ENCODE peak calls at places on chromosomes 7 and 10, in seven cellular contexts. One of them, this sample, is unnamed.
A peak's percentile ranks its signal among the peaks of the same experiment; 100 is the strongest.

GRCh38 chr10:121393522-121393921 is 204.7 kb downstream of the FGFR2 start:
- DNase-seq in AG10803: no peak
- DNase-seq in AG09309: no peak
- DNase-seq in WERI-Rb-1: no peak
- DNase-seq in Panc1: no peak
- DNase-seq in GM06990: no peak
- DNase-seq in Calu3: no peak
- DNase-seq in this sample: no peak

GRCh38 chr10:102492983-102493382 is 9.5 kb downstream of the ACTR1A start:
- DNase-seq in AG10803: peak; percentile 49
- DNase-seq in AG09309: no peak
- DNase-seq in WERI-Rb-1: no peak
- DNase-seq in Panc1: no peak
- DNase-seq in GM06990: no peak
- DNase-seq in Calu3: no peak
- DNase-seq in this sample: no peak

GRCh38 chr7:2757904-2758672 is 70.1 kb downstream of the AMZ1 start:
- DNase-seq in AG10803: peak; percentile 97
- DNase-seq in AG09309: peak; percentile 97
- DNase-seq in WERI-Rb-1: no peak
- DNase-seq in Panc1: peak; percentile 94
- DNase-seq in GM06990: peak; percentile 63
- DNase-seq in Calu3: peak; percentile 58
- DNase-seq in this sample: peak; percentile 69

GRCh38 chr7:134350682-134351081 is 34.0 kb upstream of the SLC35B4 start:
- DNase-seq in AG10803: no peak
- DNase-seq in AG09309: no peak
- DNase-seq in WERI-Rb-1: no peak
- DNase-seq in Panc1: no peak
- DNase-seq in GM06990: no peak
- DNase-seq in Calu3: no peak
- DNase-seq in this sample: no peak

GRCh38 chr7:17109017-17109416 is 189.4 kb upstream of the AHR start:
- DNase-seq in AG10803: peak; percentile 61
- DNase-seq in AG09309: peak; percentile 56
- DNase-seq in WERI-Rb-1: no peak
- DNase-seq in Panc1: no peak
- DNase-seq in GM06990: no peak
- DNase-seq in Calu3: no peak
- DNase-seq in this sample: no peak

GRCh38 chr10:12535656-12536055 is 186.3 kb downstream of the CAMK1D start:
- DNase-seq in AG10803: no peak
- DNase-seq in AG09309: no peak
- DNase-seq in WERI-Rb-1: no peak
- DNase-seq in Panc1: no peak
- DNase-seq in GM06990: no peak
- DNase-seq in Calu3: no peak
- DNase-seq in this sample: no peak

GRCh38 chr10:96906864-96907263 is 74.8 kb downstream of the LCOR start:
- DNase-seq in AG10803: no peak
- DNase-seq in AG09309: no peak
- DNase-seq in WERI-Rb-1: no peak
- DNase-seq in Panc1: no peak
- DNase-seq in GM06990: no peak
- DNase-seq in Calu3: no peak
- DNase-seq in this sample: peak; percentile 40

GRCh38 chr10:86956195-86956840 is 1.1 kb downstream of the MMRN2 start:
- DNase-seq in AG10803: no peak
- DNase-seq in AG09309: no peak
- DNase-seq in WERI-Rb-1: no peak
- DNase-seq in Panc1: no peak
- DNase-seq in GM06990: no peak
- DNase-seq in Calu3: no peak
- DNase-seq in this sample: no peak

GRCh38 chr7:127586346-127586745 is 950 bp upstream of the GCC1 start:
- DNase-seq in AG10803: no peak
- DNase-seq in AG09309: no peak
- DNase-seq in WERI-Rb-1: no peak
- DNase-seq in Panc1: no peak
- DNase-seq in GM06990: no peak
- DNase-seq in Calu3: no peak
- DNase-seq in this sample: no peak

GRCh38 chr7:141410353-141410752 is 140.9 kb upstream of the AGK start:
- DNase-seq in AG10803: no peak
- DNase-seq in AG09309: no peak
- DNase-seq in WERI-Rb-1: no peak
- DNase-seq in Panc1: no peak
- DNase-seq in GM06990: no peak
- DNase-seq in Calu3: no peak
- DNase-seq in this sample: no peak

GRCh38 chr10:63516207-63516606 is 5.0 kb upstream of the REEP3 start:
- DNase-seq in AG10803: no peak
- DNase-seq in AG09309: no peak
- DNase-seq in WERI-Rb-1: no peak
- DNase-seq in Panc1: no peak
- DNase-seq in GM06990: no peak
- DNase-seq in Calu3: no peak
- DNase-seq in this sample: no peak

GRCh38 chr7:104980969-104981670 is 32.9 kb upstream of the KMT2E start:
- DNase-seq in AG10803: peak; percentile 51
- DNase-seq in AG09309: no peak
- DNase-seq in WERI-Rb-1: no peak
- DNase-seq in Panc1: no peak
- DNase-seq in GM06990: no peak
- DNase-seq in Calu3: no peak
- DNase-seq in this sample: peak; percentile 62

GRCh38 chr7:107138696-107139420 is 29.9 kb upstream of the HBP1 start:
- DNase-seq in AG10803: peak; percentile 13
- DNase-seq in AG09309: no peak
- DNase-seq in WERI-Rb-1: peak; percentile 29
- DNase-seq in Panc1: no peak
- DNase-seq in GM06990: no peak
- DNase-seq in Calu3: no peak
- DNase-seq in this sample: no peak

GRCh38 chr10:6342091-6342490 is 139.4 kb downstream of the PFKFB3 start:
- DNase-seq in AG10803: no peak
- DNase-seq in AG09309: no peak
- DNase-seq in WERI-Rb-1: no peak
- DNase-seq in Panc1: no peak
- DNase-seq in GM06990: no peak
- DNase-seq in Calu3: no peak
- DNase-seq in this sample: no peak

GRCh38 chr10:25175527-25176420 is 973 bp downstream of the GPR158 start:
- DNase-seq in AG10803: no peak
- DNase-seq in AG09309: no peak
- DNase-seq in WERI-Rb-1: peak; percentile 7
- DNase-seq in Panc1: no peak
- DNase-seq in GM06990: no peak
- DNase-seq in Calu3: no peak
- DNase-seq in this sample: no peak

GRCh38 chr7:26603631-26604030 is 260.8 kb downstream of the SKAP2 start:
- DNase-seq in AG10803: no peak
- DNase-seq in AG09309: no peak
- DNase-seq in WERI-Rb-1: no peak
- DNase-seq in Panc1: no peak
- DNase-seq in GM06990: no peak
- DNase-seq in Calu3: peak; percentile 55
- DNase-seq in this sample: no peak

GRCh38 chr7:115005942-115006341 is 84.0 kb downstream of the MDFIC start:
- DNase-seq in AG10803: no peak
- DNase-seq in AG09309: no peak
- DNase-seq in WERI-Rb-1: no peak
- DNase-seq in Panc1: no peak
- DNase-seq in GM06990: no peak
- DNase-seq in Calu3: peak; percentile 19
- DNase-seq in this sample: no peak

GRCh38 chr10:113059001-113059780 is 109.1 kb downstream of the TCF7L2 start:
- DNase-seq in AG10803: peak; percentile 86
- DNase-seq in AG09309: peak; percentile 47
- DNase-seq in WERI-Rb-1: no peak
- DNase-seq in Panc1: no peak
- DNase-seq in GM06990: no peak
- DNase-seq in Calu3: no peak
- DNase-seq in this sample: no peak

GRCh38 chr7:159191236-159191635 is 46.6 kb upstream of the VIPR2 start:
- DNase-seq in AG10803: no peak
- DNase-seq in AG09309: no peak
- DNase-seq in WERI-Rb-1: peak; percentile 42
- DNase-seq in Panc1: no peak
- DNase-seq in GM06990: no peak
- DNase-seq in Calu3: no peak
- DNase-seq in this sample: no peak

GRCh38 chr7:96827701-96828100 is 118.1 kb upstream of the SEM1 start:
- DNase-seq in AG10803: no peak
- DNase-seq in AG09309: no peak
- DNase-seq in WERI-Rb-1: no peak
- DNase-seq in Panc1: no peak
- DNase-seq in GM06990: no peak
- DNase-seq in Calu3: no peak
- DNase-seq in this sample: no peak

GRCh38 chr7:25259487-25260243 is 31.4 kb upstream of the NPVF start:
- DNase-seq in AG10803: peak; percentile 81
- DNase-seq in AG09309: peak; percentile 58
- DNase-seq in WERI-Rb-1: peak; percentile 76
- DNase-seq in Panc1: peak; percentile 46
- DNase-seq in GM06990: peak; percentile 6
- DNase-seq in Calu3: peak; percentile 80
- DNase-seq in this sample: peak; percentile 52

GRCh38 chr10:129532838-129533237 is 65.8 kb downstream of the MGMT start:
- DNase-seq in AG10803: no peak
- DNase-seq in AG09309: no peak
- DNase-seq in WERI-Rb-1: no peak
- DNase-seq in Panc1: no peak
- DNase-seq in GM06990: no peak
- DNase-seq in Calu3: no peak
- DNase-seq in this sample: no peak

GRCh38 chr10:28714401-28715053 is 37.2 kb downstream of the BAMBI start:
- DNase-seq in AG10803: no peak
- DNase-seq in AG09309: no peak
- DNase-seq in WERI-Rb-1: no peak
- DNase-seq in Panc1: no peak
- DNase-seq in GM06990: no peak
- DNase-seq in Calu3: no peak
- DNase-seq in this sample: no peak
- TF ChIP-seq CTCF in AG10803: no peak
- TF ChIP-seq CTCF in AG09309: no peak
- TF ChIP-seq CTCF in WERI-Rb-1: no peak
- TF ChIP-seq CTCF in Panc1: no peak
- TF ChIP-seq CTCF in GM06990: no peak
- TF ChIP-seq CTCF in Calu3: no peak
- TF ChIP-seq CTCF in this sample: no peak

DNA sequence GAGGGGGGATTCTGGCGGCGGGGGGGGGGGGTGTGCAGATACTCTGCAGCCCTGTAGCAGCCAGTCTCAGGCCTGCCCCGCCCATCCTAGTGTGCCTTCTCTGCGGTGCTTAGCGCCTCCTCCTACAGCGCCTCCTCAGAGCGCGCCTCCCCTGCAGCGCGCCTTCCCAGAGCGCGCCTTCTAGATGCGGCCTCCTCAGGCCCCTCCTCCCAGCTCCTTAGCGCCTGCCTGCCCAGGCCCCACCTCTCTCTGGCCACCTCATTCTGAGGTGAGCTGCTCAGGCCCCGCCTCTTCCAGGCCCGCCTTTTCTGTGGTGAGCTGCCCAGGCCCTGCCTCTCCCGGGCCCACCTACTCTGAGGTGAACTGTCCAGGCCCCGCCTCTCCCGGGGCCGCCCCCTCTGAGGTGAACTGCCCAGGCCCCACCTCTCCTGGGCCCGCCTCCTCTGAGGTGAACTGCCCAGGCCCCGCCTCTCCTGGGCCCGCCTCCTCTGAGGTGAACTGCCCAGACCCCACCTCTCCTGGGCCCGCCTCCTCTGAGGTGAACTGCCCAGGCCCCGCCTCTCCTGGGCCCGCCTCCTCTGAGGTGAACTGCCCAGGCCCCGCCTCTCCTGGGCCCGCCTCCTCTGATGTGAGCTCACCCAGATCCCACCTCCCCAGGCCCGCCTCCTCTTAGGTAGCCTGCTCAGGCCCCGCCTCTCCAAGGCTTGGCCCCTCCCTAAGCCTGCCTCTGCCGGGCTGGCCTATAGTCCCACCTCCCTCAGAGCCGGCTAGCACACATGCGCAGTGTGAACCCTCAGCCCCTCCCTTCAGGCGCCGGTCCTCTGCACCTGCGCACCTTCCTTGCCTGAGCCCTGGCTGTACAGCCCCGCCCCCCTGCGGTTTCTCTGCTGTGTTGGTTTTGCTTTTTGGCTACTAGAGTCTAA is 2.1 kb upstream of the SGCE start:
- DNase-seq in AG10803: peak; percentile 86
- DNase-seq in AG09309: peak; percentile 37
- DNase-seq in WERI-Rb-1: peak; percentile 97
- DNase-seq in Panc1: peak; percentile 93
- DNase-seq in GM06990: peak; percentile 92
- DNase-seq in Calu3: peak; percentile 92
- DNase-seq in this sample: peak; percentile 82
- TF ChIP-seq CTCF in AG10803: no peak
- TF ChIP-seq CTCF in AG09309: no peak
- TF ChIP-seq CTCF in WERI-Rb-1: no peak
- TF ChIP-seq CTCF in Panc1: no peak
- TF ChIP-seq CTCF in GM06990: no peak
- TF ChIP-seq CTCF in Calu3: no peak
- TF ChIP-seq CTCF in this sample: no peak

DNA sequence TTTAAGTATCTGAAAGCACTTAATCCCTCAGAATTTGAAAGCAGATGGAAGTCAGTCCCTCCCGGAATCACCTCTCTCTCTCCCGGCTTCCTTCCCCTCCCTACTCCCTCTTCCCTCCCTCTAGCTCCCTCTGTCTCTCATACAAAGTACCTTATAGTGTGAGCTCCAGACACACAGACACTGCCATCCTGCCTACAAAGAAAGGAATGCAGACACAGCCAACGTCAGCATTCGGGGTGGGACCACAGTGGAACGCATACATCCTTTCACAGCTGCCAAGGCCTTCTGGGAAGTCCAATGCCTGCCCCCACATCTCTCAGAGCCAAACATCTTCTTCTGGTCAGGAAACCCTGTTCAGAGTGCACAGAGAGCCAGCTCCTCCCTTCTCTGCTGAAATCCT is 9.3 kb downstream of the NOD1 start:
- DNase-seq in AG10803: peak; percentile 100
- DNase-seq in AG09309: peak; percentile 99
- DNase-seq in WERI-Rb-1: peak; percentile 80
- DNase-seq in Panc1: no peak
- DNase-seq in GM06990: no peak
- DNase-seq in Calu3: peak; percentile 78
- DNase-seq in this sample: no peak
- TF ChIP-seq CTCF in AG10803: peak; percentile 72
- TF ChIP-seq CTCF in AG09309: peak; percentile 66
- TF ChIP-seq CTCF in WERI-Rb-1: peak; percentile 45
- TF ChIP-seq CTCF in Panc1: no peak
- TF ChIP-seq CTCF in GM06990: no peak
- TF ChIP-seq CTCF in Calu3: peak; percentile 33
- TF ChIP-seq CTCF in this sample: no peak

DNA sequence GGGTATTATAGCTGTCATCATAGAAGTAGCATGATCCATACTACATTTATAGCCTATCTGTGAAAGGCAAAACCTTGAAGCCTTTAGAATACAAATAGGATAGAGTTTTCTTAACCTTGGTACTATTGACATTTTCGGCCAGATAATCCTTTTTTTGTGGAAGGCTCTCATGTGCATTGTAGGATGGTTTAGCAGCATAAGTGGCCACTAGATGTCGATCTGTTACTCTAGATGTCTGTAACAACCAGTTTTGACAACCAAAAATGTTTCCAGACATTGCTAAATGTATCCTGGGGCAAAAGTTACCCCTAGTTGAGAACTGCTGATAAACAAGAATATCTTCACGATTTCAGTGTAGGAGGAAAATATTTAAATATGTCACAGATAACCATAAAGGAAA is 319.4 kb upstream of the GALNT17 start:
- DNase-seq in AG10803: no peak
- DNase-seq in AG09309: no peak
- DNase-seq in WERI-Rb-1: no peak
- DNase-seq in Panc1: no peak
- DNase-seq in GM06990: no peak
- DNase-seq in Calu3: no peak
- DNase-seq in this sample: no peak
- TF ChIP-seq CTCF in AG10803: peak; percentile 26
- TF ChIP-seq CTCF in AG09309: peak; percentile 26
- TF ChIP-seq CTCF in WERI-Rb-1: peak; percentile 31
- TF ChIP-seq CTCF in Panc1: peak; percentile 61
- TF ChIP-seq CTCF in GM06990: peak; percentile 65
- TF ChIP-seq CTCF in Calu3: no peak
- TF ChIP-seq CTCF in this sample: no peak